ENCODE peak calls at places on chromosomes 2 and 18, in five cellular contexts. S is stimulated activated CD4-positive, alpha-beta T cell treated with anti-CD3 and anti-CD28 coated beads, Interleukin-1b, Interleukin-23, amount 100 ng/mL, for 24 hours; V is RWPE1; I is activated T-cell treated with anti-CD3 and anti-CD28 coated beads for 1 hour; X is NCI-H1694 treated with DMSO at 0.1 percent for 48 hours. D is an unnamed sample.

GRCh38 chr18:56196495-56197225 is 441.7 kb downstream of the TXNL1 start:
- DNase-seq in V (no peak), X (no peak), I (no peak), S (no peak), D (no peak)

GRCh38 chr2:75525434-75526308 is 35.1 kb downstream of the EVA1A start:
- DNase-seq in V (peak), S (no peak), X (no peak), I (no peak), D (no peak)

GRCh38 chr2:76711490-76711889 is 810.7 kb downstream of the LRRTM4 start:
- DNase-seq in I (no peak), V (no peak), S (no peak), X (no peak), D (no peak)

GRCh38 chr18:56565596-56566355 is 72.6 kb downstream of the TXNL1 start:
- DNase-seq in V (peak), S (no peak), I (no peak), X (no peak), D (no peak)

GRCh38 chr2:98663521-98664090 is 55.2 kb downstream of the UNC50 start:
- DNase-seq in S (no peak), X (no peak), I (no peak), V (no peak), D (no peak)

GRCh38 chr18:34611904-34612303 is 98.2 kb upstream of the DTNA start:
- DNase-seq in V (no peak), S (no peak), I (no peak), X (no peak), D (no peak)

GRCh38 chr2:8692783-8693768 is 11.2 kb downstream of the ID2 start:
- DNase-seq in S (no peak), V (no peak), X (no peak), I (no peak), D (peak)

GRCh38 chr2:223203971-223204370 is 152.0 kb downstream of the KCNE4 start:
- DNase-seq in V (no peak), X (no peak), I (no peak), S (no peak), D (no peak)

GRCh38 chr18:25875574-25875973 is 214.8 kb downstream of the SS18 start:
- DNase-seq in V (no peak), S (no peak), I (no peak), X (no peak), D (no peak)

GRCh38 chr2:185219981-185220380 is 518.6 kb upstream of the FSIP2 start:
- DNase-seq in S (no peak), I (no peak), V (peak), X (peak), D (no peak)

GRCh38 chr2:240615830-240616547 is 9.3 kb upstream of the GPR35 start:
- DNase-seq in I (no peak), V (no peak), S (no peak), X (no peak), D (no peak)

GRCh38 chr2:19187323-19188020 is 171.0 kb downstream of the OSR1 start:
- DNase-seq in S (no peak), X (no peak), V (peak), I (no peak), D (no peak)

GRCh38 chr2:128664499-128664971 is 345.9 kb upstream of the HS6ST1 start:
- DNase-seq in I (no peak), V (no peak), S (no peak), X (no peak), D (no peak)

GRCh38 chr2:64025741-64026140 is 6.5 kb upstream of the VPS54 start:
- DNase-seq in S (no peak), I (no peak), V (no peak), X (no peak), D (no peak)

GRCh38 chr18:77702686-77703085 is 453.0 kb downstream of the GALR1 start:
- DNase-seq in I (no peak), X (peak), S (no peak), V (peak), D (no peak)

GRCh38 chr2:74267068-74267467 is 68.7 kb downstream of the MTHFD2 start:
- DNase-seq in S (no peak), I (peak), X (no peak), V (peak), D (no peak)

D was measured in mesothelial cell of epicardium.